ENCODE peak calls at places on chromosomes 4 and X, in seven cellular contexts. One of them, this sample, is unnamed.

GRCh38 chr4:38094419-38094818 is 134.2 kb downstream of the PTTG2 start:
- DNase-seq in fibroblast of pulmonary artery: no peak
- DNase-seq in progenitor cell of endocrine pancreas: no peak
- DNase-seq in left ventricle myocardium inferior: no peak
- DNase-seq in PC-3: no peak
- DNase-seq in astrocyte: no peak
- DNase-seq in fibroblast of mammary gland: no peak
- DNase-seq in this sample: no peak

GRCh38 chr4:11566440-11567022 is 137.8 kb upstream of the HS3ST1 start:
- DNase-seq in astrocyte: no peak
- DNase-seq in fibroblast of pulmonary artery: peak; percentile 67
- DNase-seq in left ventricle myocardium inferior: no peak
- DNase-seq in PC-3: no peak
- DNase-seq in fibroblast of mammary gland: no peak
- DNase-seq in progenitor cell of endocrine pancreas: no peak
- DNase-seq in this sample: no peak

GRCh38 chrX:150450519-150451177 is 87.5 kb downstream of the MAMLD1 start:
- DNase-seq in left ventricle myocardium inferior: no peak
- DNase-seq in fibroblast of mammary gland: no peak
- DNase-seq in fibroblast of pulmonary artery: no peak
- DNase-seq in astrocyte: no peak
- DNase-seq in progenitor cell of endocrine pancreas: no peak
- DNase-seq in PC-3: no peak
- DNase-seq in this sample: no peak

GRCh38 chr4:163493643-163494359 is 689 bp upstream of the TMA16 start:
- DNase-seq in fibroblast of mammary gland: no peak
- DNase-seq in progenitor cell of endocrine pancreas: no peak
- DNase-seq in fibroblast of pulmonary artery: no peak
- DNase-seq in PC-3: no peak
- DNase-seq in left ventricle myocardium inferior: peak; percentile 28
- DNase-seq in astrocyte: no peak
- DNase-seq in this sample: no peak

GRCh38 chr4:21593268-21594002 is 355.1 kb downstream of the KCNIP4 start:
- DNase-seq in fibroblast of pulmonary artery: peak; percentile 2
- DNase-seq in left ventricle myocardium inferior: no peak
- DNase-seq in PC-3: no peak
- DNase-seq in fibroblast of mammary gland: peak; percentile 49
- DNase-seq in astrocyte: peak; percentile 1
- DNase-seq in progenitor cell of endocrine pancreas: no peak
- DNase-seq in this sample: no peak

GRCh38 chr4:18020145-18020670 is 1.3 kb downstream of the LCORL start:
- DNase-seq in fibroblast of mammary gland: peak; percentile 32
- DNase-seq in fibroblast of pulmonary artery: peak; percentile 34
- DNase-seq in PC-3: peak; percentile 6
- DNase-seq in left ventricle myocardium inferior: no peak
- DNase-seq in progenitor cell of endocrine pancreas: no peak
- DNase-seq in astrocyte: no peak
- DNase-seq in this sample: peak; percentile 6

GRCh38 chr4:25722964-25723363 is 67.3 kb downstream of the SLC34A2 start:
- DNase-seq in fibroblast of mammary gland: no peak
- DNase-seq in left ventricle myocardium inferior: no peak
- DNase-seq in progenitor cell of endocrine pancreas: no peak
- DNase-seq in astrocyte: no peak
- DNase-seq in PC-3: no peak
- DNase-seq in fibroblast of pulmonary artery: no peak
- DNase-seq in this sample: no peak

GRCh38 chr4:173273956-173274355 is 60.2 kb downstream of the HMGB2 start:
- DNase-seq in progenitor cell of endocrine pancreas: no peak
- DNase-seq in astrocyte: no peak
- DNase-seq in fibroblast of mammary gland: peak; percentile 70
- DNase-seq in left ventricle myocardium inferior: no peak
- DNase-seq in fibroblast of pulmonary artery: no peak
- DNase-seq in PC-3: no peak
- DNase-seq in this sample: no peak

GRCh38 chr4:6372649-6373525 is 99.5 kb downstream of the PPP2R2C start:
- DNase-seq in fibroblast of mammary gland: peak; percentile 40
- DNase-seq in fibroblast of pulmonary artery: peak; percentile 37
- DNase-seq in progenitor cell of endocrine pancreas: no peak
- DNase-seq in astrocyte: peak; percentile 2
- DNase-seq in left ventricle myocardium inferior: peak; percentile 2
- DNase-seq in PC-3: peak; percentile 38
- DNase-seq in this sample: no peak

GRCh38 chr4:59179372-59179771 is 2020.8 kb upstream of the ADGRL3 start:
- DNase-seq in fibroblast of mammary gland: no peak
- DNase-seq in left ventricle myocardium inferior: no peak
- DNase-seq in PC-3: no peak
- DNase-seq in progenitor cell of endocrine pancreas: no peak
- DNase-seq in fibroblast of pulmonary artery: no peak
- DNase-seq in astrocyte: no peak
- DNase-seq in this sample: no peak

GRCh38 chr4:134085525-134085924 is 116.1 kb downstream of the PABPC4L start:
- DNase-seq in left ventricle myocardium inferior: no peak
- DNase-seq in progenitor cell of endocrine pancreas: no peak
- DNase-seq in astrocyte: no peak
- DNase-seq in fibroblast of pulmonary artery: no peak
- DNase-seq in PC-3: no peak
- DNase-seq in fibroblast of mammary gland: no peak
- DNase-seq in this sample: no peak

GRCh38 chr4:110527156-110527555 is 51.2 kb downstream of the ENPEP start:
- DNase-seq in astrocyte: no peak
- DNase-seq in fibroblast of pulmonary artery: no peak
- DNase-seq in left ventricle myocardium inferior: no peak
- DNase-seq in PC-3: no peak
- DNase-seq in fibroblast of mammary gland: no peak
- DNase-seq in progenitor cell of endocrine pancreas: no peak
- DNase-seq in this sample: no peak

GRCh38 chr4:151481813-151482212 is 72.8 kb downstream of the FHIP1A start:
- DNase-seq in fibroblast of pulmonary artery: no peak
- DNase-seq in left ventricle myocardium inferior: no peak
- DNase-seq in fibroblast of mammary gland: no peak
- DNase-seq in astrocyte: no peak
- DNase-seq in PC-3: no peak
- DNase-seq in progenitor cell of endocrine pancreas: no peak
- DNase-seq in this sample: no peak

GRCh38 chr4:94253036-94253435 is 45.4 kb downstream of the SMARCAD1 start:
- DNase-seq in fibroblast of mammary gland: peak; percentile 19
- DNase-seq in PC-3: no peak
- DNase-seq in fibroblast of pulmonary artery: peak; percentile 7
- DNase-seq in astrocyte: peak; percentile 22
- DNase-seq in left ventricle myocardium inferior: no peak
- DNase-seq in progenitor cell of endocrine pancreas: no peak
- DNase-seq in this sample: no peak

GRCh38 chr4:101967697-101968346 is 177.3 kb downstream of the BANK1 start:
- DNase-seq in left ventricle myocardium inferior: no peak
- DNase-seq in astrocyte: peak; percentile 46
- DNase-seq in fibroblast of mammary gland: peak; percentile 10
- DNase-seq in progenitor cell of endocrine pancreas: no peak
- DNase-seq in PC-3: peak; percentile 72
- DNase-seq in fibroblast of pulmonary artery: peak; percentile 42
- DNase-seq in this sample: no peak

GRCh38 chr4:183544109-183544508 is 39.3 kb downstream of the ING2 start:
- DNase-seq in fibroblast of pulmonary artery: no peak
- DNase-seq in fibroblast of mammary gland: peak; percentile 16
- DNase-seq in astrocyte: no peak
- DNase-seq in left ventricle myocardium inferior: no peak
- DNase-seq in progenitor cell of endocrine pancreas: no peak
- DNase-seq in PC-3: no peak
- DNase-seq in this sample: no peak

GRCh38 chr4:133377286-133377685 is 228.2 kb downstream of the PCDH10 start:
- DNase-seq in progenitor cell of endocrine pancreas: no peak
- DNase-seq in fibroblast of pulmonary artery: no peak
- DNase-seq in astrocyte: no peak
- DNase-seq in left ventricle myocardium inferior: no peak
- DNase-seq in fibroblast of mammary gland: no peak
- DNase-seq in PC-3: no peak
- DNase-seq in this sample: no peak

GRCh38 chr4:138982754-138983153 is 32.8 kb upstream of the NOCT start:
- DNase-seq in left ventricle myocardium inferior: no peak
- DNase-seq in PC-3: no peak
- DNase-seq in fibroblast of mammary gland: no peak
- DNase-seq in progenitor cell of endocrine pancreas: no peak
- DNase-seq in fibroblast of pulmonary artery: no peak
- DNase-seq in astrocyte: no peak
- DNase-seq in this sample: no peak

GRCh38 chr4:178356725-178357124 is 914.5 kb upstream of the AGA start:
- DNase-seq in left ventricle myocardium inferior: no peak
- DNase-seq in fibroblast of mammary gland: no peak
- DNase-seq in PC-3: no peak
- DNase-seq in astrocyte: no peak
- DNase-seq in fibroblast of pulmonary artery: no peak
- DNase-seq in progenitor cell of endocrine pancreas: no peak
- DNase-seq in this sample: no peak

GRCh38 chrX:107602694-107603239 is 25.5 kb upstream of the PRPS1 start:
- DNase-seq in fibroblast of pulmonary artery: no peak
- DNase-seq in astrocyte: no peak
- DNase-seq in progenitor cell of endocrine pancreas: no peak
- DNase-seq in left ventricle myocardium inferior: peak; percentile 18
- DNase-seq in PC-3: no peak
- DNase-seq in fibroblast of mammary gland: no peak
- DNase-seq in this sample: no peak

GRCh38 chrX:102934624-102935023 is 2.4 kb upstream of the RAB40AL start:
- DNase-seq in astrocyte: no peak
- DNase-seq in fibroblast of mammary gland: peak; percentile 39
- DNase-seq in progenitor cell of endocrine pancreas: no peak
- DNase-seq in left ventricle myocardium inferior: no peak
- DNase-seq in fibroblast of pulmonary artery: peak; percentile 45
- DNase-seq in PC-3: peak; percentile 67
- DNase-seq in this sample: no peak

GRCh38 chr4:151488968-151489367 is 80.0 kb downstream of the FHIP1A start:
- DNase-seq in progenitor cell of endocrine pancreas: no peak
- DNase-seq in left ventricle myocardium inferior: no peak
- DNase-seq in fibroblast of pulmonary artery: no peak
- DNase-seq in fibroblast of mammary gland: no peak
- DNase-seq in astrocyte: no peak
- DNase-seq in PC-3: no peak
- DNase-seq in this sample: no peak

GRCh38 chr4:7842384-7843279 is 97.0 kb downstream of the AFAP1 start:
- DNase-seq in astrocyte: peak; percentile 100
- DNase-seq in progenitor cell of endocrine pancreas: no peak
- DNase-seq in PC-3: peak; percentile 92
- DNase-seq in fibroblast of mammary gland: peak; percentile 99
- DNase-seq in left ventricle myocardium inferior: no peak
- DNase-seq in fibroblast of pulmonary artery: peak; percentile 99
- DNase-seq in this sample: no peak

GRCh38 chr4:7844247-7844991 is 95.2 kb downstream of the AFAP1 start:
- DNase-seq in progenitor cell of endocrine pancreas: peak; percentile 34
- DNase-seq in left ventricle myocardium inferior: peak; percentile 77
- DNase-seq in astrocyte: peak; percentile 99
- DNase-seq in PC-3: peak; percentile 89
- DNase-seq in fibroblast of mammary gland: peak; percentile 93
- DNase-seq in fibroblast of pulmonary artery: peak; percentile 97
- DNase-seq in this sample: peak; percentile 67

GRCh38 chr4:7843831-7844230 is 95.8 kb downstream of the AFAP1 start:
- DNase-seq in fibroblast of mammary gland: no peak
- DNase-seq in progenitor cell of endocrine pancreas: no peak
- DNase-seq in left ventricle myocardium inferior: no peak
- DNase-seq in fibroblast of pulmonary artery: no peak
- DNase-seq in astrocyte: no peak
- DNase-seq in PC-3: peak; percentile 17
- DNase-seq in this sample: no peak

GRCh38 chr4:7847206-7847605 is 92.5 kb downstream of the AFAP1 start:
- DNase-seq in progenitor cell of endocrine pancreas: no peak
- DNase-seq in fibroblast of mammary gland: no peak
- DNase-seq in fibroblast of pulmonary artery: no peak
- DNase-seq in left ventricle myocardium inferior: no peak
- DNase-seq in PC-3: no peak
- DNase-seq in astrocyte: no peak
- DNase-seq in this sample: no peak

GRCh38 chr4:7845493-7846124 is 94.1 kb downstream of the AFAP1 start:
- DNase-seq in PC-3: no peak
- DNase-seq in progenitor cell of endocrine pancreas: no peak
- DNase-seq in fibroblast of pulmonary artery: no peak
- DNase-seq in fibroblast of mammary gland: peak; percentile 44
- DNase-seq in left ventricle myocardium inferior: no peak
- DNase-seq in astrocyte: no peak
- DNase-seq in this sample: no peak
- TF ChIP-seq CTCF in PC-3: no peak
- TF ChIP-seq CTCF in progenitor cell of endocrine pancreas: no peak
- TF ChIP-seq CTCF in fibroblast of pulmonary artery: no peak
- TF ChIP-seq CTCF in fibroblast of mammary gland: peak; percentile 20
- TF ChIP-seq CTCF in left ventricle myocardium inferior: no peak
- TF ChIP-seq CTCF in astrocyte: peak; percentile 14
- TF ChIP-seq CTCF in this sample: no peak

GRCh38 chr4:27176881-27177280 is 316.2 kb downstream of the STIM2 start:
- DNase-seq in fibroblast of mammary gland: no peak
- DNase-seq in astrocyte: no peak
- DNase-seq in left ventricle myocardium inferior: no peak
- DNase-seq in fibroblast of pulmonary artery: no peak
- DNase-seq in PC-3: no peak
- DNase-seq in progenitor cell of endocrine pancreas: no peak
- DNase-seq in this sample: no peak

GRCh38 chr4:27181672-27182071 is 321.0 kb downstream of the STIM2 start:
- DNase-seq in left ventricle myocardium inferior: no peak
- DNase-seq in astrocyte: no peak
- DNase-seq in progenitor cell of endocrine pancreas: no peak
- DNase-seq in fibroblast of mammary gland: no peak
- DNase-seq in PC-3: no peak
- DNase-seq in fibroblast of pulmonary artery: no peak
- DNase-seq in this sample: no peak

GRCh38 chr4:27178066-27178465 is 317.4 kb downstream of the STIM2 start:
- DNase-seq in left ventricle myocardium inferior: no peak
- DNase-seq in fibroblast of pulmonary artery: no peak
- DNase-seq in astrocyte: no peak
- DNase-seq in progenitor cell of endocrine pancreas: no peak
- DNase-seq in PC-3: no peak
- DNase-seq in fibroblast of mammary gland: peak; percentile 33
- DNase-seq in this sample: no peak

GRCh38 chr4:27176400-27176799 is 315.8 kb downstream of the STIM2 start:
- DNase-seq in fibroblast of pulmonary artery: peak; percentile 45
- DNase-seq in fibroblast of mammary gland: peak; percentile 74
- DNase-seq in PC-3: peak; percentile 59
- DNase-seq in left ventricle myocardium inferior: no peak
- DNase-seq in astrocyte: peak; percentile 49
- DNase-seq in progenitor cell of endocrine pancreas: no peak
- DNase-seq in this sample: no peak
- TF ChIP-seq CTCF in fibroblast of pulmonary artery: peak; percentile 23
- TF ChIP-seq CTCF in fibroblast of mammary gland: peak; percentile 80
- TF ChIP-seq CTCF in PC-3: peak; percentile 77
- TF ChIP-seq CTCF in left ventricle myocardium inferior: peak; percentile 45
- TF ChIP-seq CTCF in astrocyte: peak; percentile 51
- TF ChIP-seq CTCF in progenitor cell of endocrine pancreas: peak; percentile 58
- TF ChIP-seq CTCF in this sample: no peak

DNA sequence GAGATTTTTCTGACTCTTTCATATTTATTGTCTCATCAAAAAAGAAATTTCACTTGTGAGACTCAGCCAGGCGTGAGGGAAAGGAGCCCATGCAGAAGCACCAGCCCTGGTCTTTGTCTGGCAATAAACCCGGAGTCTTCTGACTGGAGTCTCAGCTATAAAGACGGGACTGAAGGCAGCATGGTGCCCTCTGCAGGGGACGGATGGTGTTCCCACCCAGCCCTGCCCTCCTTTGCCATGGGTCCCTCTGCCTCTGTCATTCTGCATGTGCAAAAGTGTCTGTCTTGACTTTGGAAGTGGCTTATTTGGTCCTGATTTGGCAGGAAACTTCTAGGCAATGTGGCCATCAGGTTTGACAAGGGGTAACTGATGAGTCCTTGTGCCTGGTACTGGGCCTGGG is 14.3 kb downstream of the ZNF185 start:
- DNase-seq in progenitor cell of endocrine pancreas: no peak
- DNase-seq in left ventricle myocardium inferior: no peak
- DNase-seq in fibroblast of pulmonary artery: no peak
- DNase-seq in astrocyte: no peak
- DNase-seq in fibroblast of mammary gland: no peak
- DNase-seq in PC-3: no peak
- DNase-seq in this sample: no peak
- TF ChIP-seq CTCF in progenitor cell of endocrine pancreas: no peak
- TF ChIP-seq CTCF in left ventricle myocardium inferior: peak; percentile 15
- TF ChIP-seq CTCF in fibroblast of pulmonary artery: no peak
- TF ChIP-seq CTCF in astrocyte: no peak
- TF ChIP-seq CTCF in fibroblast of mammary gland: no peak
- TF ChIP-seq CTCF in PC-3: peak; percentile 35
- TF ChIP-seq CTCF in this sample: no peak

GRCh38 chr4:115790812-115791211 is 677.4 kb upstream of the NDST4 start:
- DNase-seq in astrocyte: no peak
- DNase-seq in progenitor cell of endocrine pancreas: no peak
- DNase-seq in left ventricle myocardium inferior: no peak
- DNase-seq in fibroblast of mammary gland: no peak
- DNase-seq in PC-3: no peak
- DNase-seq in fibroblast of pulmonary artery: no peak
- DNase-seq in this sample: no peak
- TF ChIP-seq CTCF in astrocyte: no peak
- TF ChIP-seq CTCF in progenitor cell of endocrine pancreas: peak; percentile 38
- TF ChIP-seq CTCF in left ventricle myocardium inferior: no peak
- TF ChIP-seq CTCF in fibroblast of mammary gland: no peak
- TF ChIP-seq CTCF in PC-3: peak; percentile 44
- TF ChIP-seq CTCF in fibroblast of pulmonary artery: no peak
- TF ChIP-seq CTCF in this sample: no peak